ENCODE peak calls at places on chromosomes 6 and 20, in seven cellular contexts. D is IMR-90, H is fibroblast of lung, L is lower lobe of right lung, S is left ventricle myocardium inferior, G is astrocyte, P is cardiac muscle cell. I is an unnamed sample.

GRCh38 chr6:1667012-1667804 is 57.5 kb downstream of the FOXC1 start:
- DNase-seq in D (peak), H (peak), L (no peak), S (no peak), G (peak), P (no peak), I (no peak)

GRCh38 chr6:71468841-71469750 is 180.5 kb downstream of the OGFRL1 start:
- DNase-seq in D (peak), H (peak), L (no peak), S (no peak), G (peak), P (no peak), I (peak)

GRCh38 chr6:113994934-113995342 is 24.0 kb upstream of the HDAC2 start:
- DNase-seq in D (peak), H (peak), L (no peak), S (no peak), G (peak), P (peak), I (peak)

GRCh38 chr6:15987569-15987968 is 141.3 kb upstream of the MYLIP start:
- DNase-seq in D (peak), H (peak), L (no peak), S (no peak), G (peak), P (peak), I (peak)

GRCh38 chr6:74671558-74672025 is 534.3 kb downstream of the COL12A1 start:
- DNase-seq in D (peak), H (peak), L (no peak), S (no peak), G (peak), P (no peak), I (peak)

GRCh38 chr20:2624190-2624589 is 28.2 kb upstream of the NOP56 start:
- DNase-seq in D (no peak), H (no peak), L (no peak), S (peak), G (no peak), P (no peak), I (no peak)

GRCh38 chr6:1971612-1972011 is 273.8 kb downstream of the GMDS start:
- DNase-seq in D (peak), H (no peak), L (no peak), S (no peak), G (no peak), P (peak), I (no peak)

GRCh38 chr20:23119456-23120216 is 33.5 kb upstream of the CD93 start:
- DNase-seq in D (no peak), H (no peak), L (no peak), S (no peak), G (no peak), P (no peak), I (no peak)

GRCh38 chr6:41706876-41707564 is 28.4 kb downstream of the TFEB start:
- DNase-seq in D (peak), H (peak), L (no peak), S (no peak), G (no peak), P (no peak), I (no peak)

GRCh38 chr6:84825461-84825860 is 61.1 kb upstream of the TBX18 start:
- DNase-seq in D (no peak), H (peak), L (no peak), S (no peak), G (peak), P (no peak), I (peak)

GRCh38 chr6:138577151-138577915 is 78.0 kb upstream of the NHSL1 start:
- DNase-seq in D (no peak), H (peak), L (no peak), S (no peak), G (peak), P (peak), I (no peak)

GRCh38 chr20:56363491-56363890 is 4.7 kb downstream of the FAM210B start:
- DNase-seq in D (no peak), H (no peak), L (no peak), S (no peak), G (no peak), P (no peak), I (no peak)

GRCh38 chr6:108167449-108167903 is 1.7 kb downstream of the NR2E1 start:
- DNase-seq in D (no peak), H (no peak), L (no peak), S (no peak), G (no peak), P (no peak), I (no peak)

GRCh38 chr6:47134476-47135189 is 92.5 kb upstream of the ADGRF1 start:
- DNase-seq in D (peak), H (peak), L (no peak), S (no peak), G (peak), P (peak), I (peak)

GRCh38 chr6:110881929-110882629 is 7.5 kb downstream of the AMD1 start:
- DNase-seq in D (peak), H (no peak), L (no peak), S (no peak), G (no peak), P (no peak), I (no peak)

GRCh38 chr6:1395941-1396908 is 6.8 kb downstream of the FOXF2 start:
- DNase-seq in D (no peak), H (no peak), L (no peak), S (no peak), G (no peak), P (no peak), I (no peak)

GRCh38 chr20:43363506-43363905 is 94.2 kb upstream of the SRSF6 start:
- DNase-seq in D (no peak), H (no peak), L (no peak), S (no peak), G (no peak), P (no peak), I (no peak)

GRCh38 chr6:22043284-22043962 is 253.4 kb downstream of the PRL start:
- DNase-seq in D (peak), H (no peak), L (no peak), S (peak), G (no peak), P (no peak), I (no peak)

GRCh38 chr6:20404641-20405032 is 3.0 kb downstream of the E2F3 start:
- DNase-seq in D (peak), H (peak), L (no peak), S (no peak), G (peak), P (peak), I (peak)

GRCh38 chr6:30891816-30892553 is 7.7 kb downstream of the DDR1 start:
- DNase-seq in D (no peak), H (no peak), L (no peak), S (no peak), G (no peak), P (no peak), I (no peak)

GRCh38 chr6:47483853-47484546 is 6.4 kb downstream of the CD2AP start:
- DNase-seq in D (peak), H (peak), L (no peak), S (no peak), G (peak), P (no peak), I (peak)

GRCh38 chr20:50305636-50306477 is 115.2 kb downstream of the CEBPB start:
- DNase-seq in D (no peak), H (no peak), L (no peak), S (no peak), G (no peak), P (no peak), I (no peak)

GRCh38 chr20:37385659-37386504 is 39.9 kb downstream of the SRC start:
- DNase-seq in D (no peak), H (no peak), L (peak), S (no peak), G (no peak), P (no peak), I (no peak)

GRCh38 chr6:89117285-89118108 is at the start of gene SRSF12:
- DNase-seq in D (peak), H (peak), L (peak), S (peak), G (peak), P (peak), I (no peak)

GRCh38 chr20:1491891-1492642 is 847 bp upstream of the SIRPB2 start:
- DNase-seq in D (no peak), H (no peak), L (no peak), S (no peak), G (no peak), P (no peak), I (no peak)

GRCh38 chr20:1491281-1491840 is at the start of gene SIRPB2:
- DNase-seq in D (no peak), H (no peak), L (peak), S (peak), G (no peak), P (no peak), I (no peak)

GRCh38 chr20:1489328-1489727 is 1.9 kb downstream of the SIRPB2 start:
- DNase-seq in D (no peak), H (no peak), L (no peak), S (no peak), G (no peak), P (no peak), I (no peak)

GRCh38 chr20:1489764-1490436 is 1.3 kb downstream of the SIRPB2 start:
- DNase-seq in D (no peak), H (no peak), L (no peak), S (no peak), G (no peak), P (no peak), I (peak)

GRCh38 chr20:1490643-1491042 is 577 bp downstream of the SIRPB2 start:
- DNase-seq in D (no peak), H (no peak), L (no peak), S (no peak), G (no peak), P (no peak), I (no peak)
- H3K27ac ChIP-seq in D (no peak), H (no peak), L (peak), S (peak), G (no peak), P (no peak), I (no peak)

GRCh38 chr6:160284575-160284974 is 26.0 kb upstream of the SLC22A2 start:
- DNase-seq in D (no peak), H (no peak), L (no peak), S (no peak), G (no peak), P (no peak), I (no peak)
- TF ChIP-seq CTCF in D (no peak), H (no peak), L (no peak), S (no peak), G (no peak), P (no peak), I (no peak)

DNA sequence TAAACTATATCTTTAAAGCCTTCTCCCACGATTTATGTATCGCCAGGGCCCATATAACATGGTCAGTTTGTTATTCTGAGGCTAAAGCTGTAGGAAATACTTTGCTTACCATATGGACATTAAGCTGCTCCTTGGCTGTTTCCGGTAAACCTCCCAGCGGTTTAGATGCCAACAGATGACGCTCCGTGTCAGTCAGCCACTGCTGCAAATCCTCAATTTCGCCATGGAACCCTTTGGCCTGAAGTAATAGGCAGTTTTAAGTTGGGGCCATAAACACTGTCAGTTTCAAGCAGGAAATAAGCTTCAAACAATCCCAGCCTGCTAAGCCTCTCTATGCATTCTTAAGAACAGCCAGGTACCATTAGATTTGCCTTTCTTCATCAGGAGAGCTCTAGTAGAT is 145.4 kb downstream of the DST start:
- DNase-seq in D (no peak), H (no peak), L (no peak), S (no peak), G (no peak), P (no peak), I (no peak)
- H3K27ac ChIP-seq in D (no peak), H (no peak), L (no peak), S (no peak), G (no peak), P (no peak), I (no peak)

GRCh38 chr6:14865609-14866100 is 380.2 kb upstream of the JARID2 start:
- DNase-seq in D (peak), H (peak), L (no peak), S (no peak), G (no peak), P (no peak), I (no peak)

GRCh38 chr6:14862845-14863244 is 383.0 kb upstream of the JARID2 start:
- DNase-seq in D (no peak), H (no peak), L (no peak), S (no peak), G (no peak), P (no peak), I (no peak)

GRCh38 chr6:14861491-14861943 is 384.4 kb upstream of the JARID2 start:
- DNase-seq in D (no peak), H (no peak), L (no peak), S (no peak), G (no peak), P (no peak), I (no peak)

GRCh38 chr6:14867807-14868206 is 378.1 kb upstream of the JARID2 start:
- DNase-seq in D (no peak), H (no peak), L (no peak), S (no peak), G (no peak), P (no peak), I (no peak)

DNA sequence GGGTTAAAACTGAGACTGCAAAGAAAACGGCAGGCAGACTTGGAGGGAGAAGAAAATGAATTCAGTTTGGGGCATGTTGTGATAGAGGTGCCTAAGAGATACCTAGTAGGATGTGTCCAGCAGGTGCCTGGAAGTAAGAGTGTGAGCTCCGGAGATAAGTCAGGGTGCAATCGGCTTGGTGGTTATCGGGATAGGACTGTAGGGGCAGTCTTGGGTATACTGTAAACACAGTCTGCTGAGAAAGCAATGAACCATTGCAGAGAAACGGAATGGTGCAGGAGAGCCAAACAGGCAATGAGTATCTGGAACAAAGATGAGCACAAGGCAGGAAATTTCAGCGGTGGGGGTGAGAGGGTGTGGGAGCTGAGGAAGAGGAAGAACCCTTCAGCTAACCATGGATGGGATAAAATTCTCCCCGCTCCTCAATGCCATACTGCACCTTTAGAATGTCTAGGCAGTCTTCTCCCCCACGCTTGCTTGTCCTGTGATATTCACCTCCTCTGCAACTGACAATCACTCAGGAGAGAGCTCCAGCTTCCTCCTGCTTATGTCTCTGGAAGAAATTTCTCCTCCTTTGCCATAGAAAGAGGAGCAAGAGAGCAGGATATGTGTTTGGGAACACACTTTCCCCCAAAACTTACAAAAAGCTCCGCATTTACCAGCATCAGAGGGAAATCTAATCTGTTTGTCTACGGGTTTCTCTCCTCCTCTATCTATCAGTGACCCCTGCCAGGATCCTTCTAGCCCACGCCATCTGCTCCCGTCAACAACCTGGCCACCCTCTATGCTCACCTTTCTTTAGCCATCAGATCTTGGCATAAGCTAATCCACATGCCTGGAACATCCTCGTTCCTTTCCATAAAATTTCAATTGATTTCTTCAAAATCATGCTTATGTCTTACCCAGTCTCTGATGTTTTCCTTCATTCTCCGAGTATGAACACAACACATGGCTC is 381.7 kb upstream of the JARID2 start:
- DNase-seq in D (no peak), H (no peak), L (no peak), S (no peak), G (no peak), P (peak), I (no peak)
- TF ChIP-seq CTCF in D (no peak), H (no peak), L (no peak), S (peak), G (no peak), P (peak), I (no peak)

GRCh38 chr20:32977281-32978008 is 26.8 kb downstream of the SUN5 start:
- DNase-seq in D (no peak), H (no peak), L (no peak), S (no peak), G (no peak), P (no peak), I (no peak)
- H3K27ac ChIP-seq in D (no peak), H (no peak), L (no peak), S (peak), G (no peak), P (no peak), I (no peak)

DNA sequence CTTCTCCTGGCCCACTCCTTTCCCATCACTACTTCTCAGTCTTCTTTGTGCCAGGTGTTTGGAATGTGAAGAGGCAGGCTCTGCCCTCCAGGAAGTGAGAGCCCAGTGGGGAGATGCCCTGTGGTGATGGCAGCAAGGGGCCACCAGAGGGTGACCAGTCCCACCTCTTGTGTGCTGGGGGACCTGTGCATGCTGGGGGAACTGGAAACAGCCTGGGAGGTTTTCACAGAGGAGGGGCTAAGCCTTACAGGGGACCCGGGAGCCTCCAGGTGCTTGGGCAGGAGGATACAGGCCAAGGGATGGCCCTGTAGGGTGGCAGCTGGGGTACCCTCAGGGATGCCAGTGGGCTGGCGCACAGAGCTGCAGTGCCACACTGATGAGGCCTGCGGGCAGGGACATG is 72.3 kb downstream of the RAMACL start:
- DNase-seq in D (peak), H (no peak), L (no peak), S (no peak), G (no peak), P (no peak), I (no peak)
- TF ChIP-seq CTCF in D (peak), H (no peak), L (peak), S (peak), G (peak), P (peak), I (peak)

DNA sequence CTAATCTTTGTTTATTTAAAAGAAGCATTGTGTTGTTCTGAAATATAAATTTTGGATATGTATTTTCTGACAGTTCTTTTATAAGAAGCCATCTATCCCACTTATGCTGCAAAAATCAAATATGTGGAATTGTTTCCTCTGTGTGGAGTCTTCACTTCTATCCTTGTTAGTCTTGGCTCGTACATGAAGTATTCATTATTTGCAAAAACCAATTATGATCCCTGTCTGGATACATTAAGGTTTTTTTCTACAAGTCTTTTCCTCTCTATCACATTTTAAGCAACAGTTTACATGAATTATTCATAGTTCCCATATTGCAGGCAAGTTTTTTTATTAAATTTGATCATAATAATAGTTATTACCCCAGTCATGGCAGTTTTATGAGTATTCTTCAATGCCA is 490.8 kb upstream of the GJE1 start:
- DNase-seq in D (no peak), H (no peak), L (no peak), S (no peak), G (no peak), P (no peak), I (no peak)
- H3K27ac ChIP-seq in D (no peak), H (no peak), L (no peak), S (no peak), G (no peak), P (no peak), I (no peak)

DNA sequence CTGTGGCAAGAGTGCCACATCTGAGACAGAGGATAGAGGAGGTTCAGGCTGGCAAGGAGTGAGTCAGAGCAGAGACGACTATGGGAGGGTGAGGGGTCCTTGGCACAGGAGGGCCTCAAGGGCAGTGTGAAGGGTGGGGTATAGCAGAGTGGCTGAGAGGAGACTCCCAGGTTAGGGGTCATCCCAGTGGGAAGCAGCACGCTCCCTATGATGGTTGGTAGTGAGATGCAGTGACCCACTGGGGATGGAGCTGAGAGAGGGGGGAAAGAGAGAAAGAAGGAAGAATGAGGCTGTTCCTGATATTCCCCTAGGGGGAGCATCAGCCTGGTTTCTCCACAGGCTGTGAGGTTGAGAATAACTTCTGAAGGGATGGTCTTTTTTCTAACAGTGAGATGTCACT is 97.4 kb downstream of the INSM1 start:
- DNase-seq in D (no peak), H (no peak), L (no peak), S (no peak), G (no peak), P (no peak), I (no peak)
- TF ChIP-seq CTCF in D (peak), H (peak), L (no peak), S (no peak), G (peak), P (peak), I (peak)

I was measured in foreskin keratinocyte.